ENCODE peak calls at places on chromosome 12, in five cellular contexts. B, W, E, Q and X are unnamed samples.

GRCh38 chr12:125544979-125545378 is 479.7 kb downstream of the AACS start:
- DNase-seq in B (no peak), W (no peak), E (no peak), Q (no peak), X (no peak)

GRCh38 chr12:113057565-113058485 is 1.3 kb downstream of the DTX1 start:
- DNase-seq in B (no peak), W (no peak), E (no peak), Q (no peak), X (no peak)

GRCh38 chr12:45296046-45296586 is 80.2 kb downstream of the ANO6 start:
- DNase-seq in B (no peak), W (peak), E (no peak), Q (no peak), X (no peak)

GRCh38 chr12:45208604-45209487 is 7.0 kb upstream of the ANO6 start:
- DNase-seq in B (no peak), W (peak), E (no peak), Q (no peak), X (no peak)

GRCh38 chr12:74906224-74906623 is 303.4 kb downstream of the KCNC2 start:
- DNase-seq in B (no peak), W (peak), E (no peak), Q (no peak), X (no peak)

GRCh38 chr12:46824709-46825108 is 1.1 kb downstream of the SLC38A4 start:
- DNase-seq in B (no peak), W (no peak), E (no peak), Q (no peak), X (no peak)

GRCh38 chr12:11853126-11853525 is 203.7 kb downstream of the ETV6 start:
- DNase-seq in B (no peak), W (no peak), E (no peak), Q (no peak), X (no peak)

GRCh38 chr12:47705239-47705570 is 625 bp downstream of the RPAP3 start:
- DNase-seq in B (no peak), W (no peak), E (no peak), Q (no peak), X (no peak)

GRCh38 chr12:2339022-2339431 is 286.2 kb downstream of the CACNA1C start:
- DNase-seq in B (no peak), W (no peak), E (no peak), Q (no peak), X (no peak)

GRCh38 chr12:12172106-12172511 is 94.7 kb downstream of the LRP6 start:
- DNase-seq in B (no peak), W (no peak), E (no peak), Q (no peak), X (no peak)

GRCh38 chr12:104522985-104523719 is 66.4 kb downstream of the CHST11 start:
- DNase-seq in B (no peak), W (no peak), E (no peak), Q (no peak), X (no peak)

GRCh38 chr12:107684990-107685359 is 624 bp upstream of the PWP1 start:
- DNase-seq in B (no peak), W (peak), E (peak), Q (no peak), X (no peak)

GRCh38 chr12:100404769-100405407 is 48.0 kb downstream of the SLC17A8 start:
- DNase-seq in B (no peak), W (peak), E (no peak), Q (peak), X (no peak)

GRCh38 chr12:32290411-32290810 is 108.9 kb upstream of the FGD4 start:
- DNase-seq in B (no peak), W (no peak), E (peak), Q (no peak), X (no peak)

GRCh38 chr12:1083888-1084262 is 92.9 kb downstream of the ERC1 start:
- DNase-seq in B (no peak), W (peak), E (no peak), Q (no peak), X (no peak)

GRCh38 chr12:47894652-47895051 is 10.1 kb downstream of the VDR start:
- DNase-seq in B (no peak), W (no peak), E (no peak), Q (no peak), X (peak)

GRCh38 chr12:87849074-87849473 is 180.1 kb downstream of the C12orf50 start:
- DNase-seq in B (no peak), W (no peak), E (no peak), Q (no peak), X (no peak)

GRCh38 chr12:1496162-1496925 is 98.0 kb downstream of the FBXL14 start:
- DNase-seq in B (no peak), W (no peak), E (no peak), Q (peak), X (no peak)

GRCh38 chr12:105510526-105510925 is 180.0 kb downstream of the C12orf75 start:
- DNase-seq in B (no peak), W (no peak), E (no peak), Q (no peak), X (no peak)

GRCh38 chr12:3795096-3795799 is 42.3 kb upstream of the CRACR2A start:
- DNase-seq in B (no peak), W (peak), E (no peak), Q (no peak), X (no peak)

GRCh38 chr12:128840862-128841468 is 12.3 kb upstream of the GLT1D1 start:
- DNase-seq in B (no peak), W (no peak), E (no peak), Q (no peak), X (peak)

GRCh38 chr12:3061129-3061857 is 15.9 kb upstream of the TSPAN9 start:
- DNase-seq in B (no peak), W (no peak), E (no peak), Q (no peak), X (no peak)

GRCh38 chr12:100643246-100643645 is 69.8 kb downstream of the GAS2L3 start:
- DNase-seq in B (no peak), W (no peak), E (no peak), Q (no peak), X (no peak)

DNA sequence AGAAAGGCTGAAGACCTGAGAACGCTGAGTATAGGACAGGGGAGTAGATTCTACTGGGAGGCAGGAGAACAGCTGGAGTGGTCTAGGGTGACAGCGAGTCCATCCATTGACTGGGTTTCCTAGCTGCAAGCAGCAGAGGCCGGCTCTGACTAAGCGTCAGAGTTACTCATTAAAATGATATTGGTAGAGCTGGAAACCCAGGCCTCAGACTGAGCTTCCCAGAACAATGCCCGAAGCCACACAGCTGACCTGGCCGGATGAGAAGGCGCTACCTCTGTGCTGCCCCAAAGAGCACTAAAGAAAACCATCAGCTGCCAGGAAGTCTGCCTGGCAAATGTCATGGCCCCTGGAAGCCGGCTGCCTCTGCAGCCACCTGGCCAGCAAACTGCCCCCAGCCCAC is 78.5 kb upstream of the FZD10 start:
- DNase-seq in B (no peak), W (no peak), E (no peak), Q (no peak), X (no peak)
- TF ChIP-seq POLR2A in B (no peak), W (no peak), E (no peak), Q (no peak), X (no peak)

DNA sequence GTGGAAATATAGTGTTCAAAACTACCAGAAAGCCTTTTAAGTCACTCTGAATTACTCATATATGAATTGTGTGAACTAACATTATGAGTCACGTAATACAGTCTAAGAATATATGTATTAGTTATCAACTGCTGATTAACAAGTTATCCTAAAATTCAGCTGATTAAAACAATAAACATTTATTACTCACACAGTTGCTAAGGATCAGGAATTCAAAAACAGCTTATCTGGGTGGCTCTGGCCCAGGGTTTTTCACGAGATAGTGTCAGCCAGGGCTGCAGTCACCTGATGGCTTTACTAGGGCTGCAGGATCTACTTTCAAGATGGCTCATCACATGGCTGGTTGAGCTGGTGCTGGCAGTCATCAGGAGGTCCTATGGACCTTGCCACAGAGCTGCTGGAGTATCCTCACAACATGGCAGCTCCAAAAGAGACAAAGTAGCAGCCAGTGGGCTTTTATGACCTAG is 36.5 kb downstream of the CORO1C start:
- DNase-seq in B (no peak), W (no peak), E (no peak), Q (no peak), X (no peak)
- TF ChIP-seq EP300 in B (no peak), W (no peak), E (no peak), Q (no peak), X (no peak)

DNA sequence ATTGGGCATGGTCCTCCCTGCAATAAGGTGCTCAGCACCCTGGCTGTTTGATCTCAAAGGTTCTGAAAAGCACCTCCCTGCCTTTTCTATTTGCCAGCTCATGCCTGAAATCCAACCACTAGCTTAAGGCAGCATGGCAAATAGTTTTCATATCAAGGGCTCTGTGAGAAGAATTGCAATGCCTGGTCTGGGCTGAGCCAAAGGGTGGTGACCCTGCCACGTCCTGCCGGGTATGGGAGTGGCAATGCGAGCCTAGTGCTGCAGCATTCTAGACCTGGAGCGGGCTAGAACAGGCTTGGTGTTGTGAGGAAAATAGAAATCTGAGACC is 2.3 kb upstream of the SCNN1A start:
- DNase-seq in B (no peak), W (no peak), E (no peak), Q (peak), X (peak)
- TF ChIP-seq POLR2A in B (no peak), W (no peak), E (no peak), Q (peak), X (no peak)

GRCh38 chr12:68361953-68362352 is 29.8 kb upstream of the MDM1 start:
- DNase-seq in B (no peak), W (no peak), E (no peak), Q (no peak), X (no peak)

GRCh38 chr12:68368332-68368731 is 36.2 kb upstream of the MDM1 start:
- DNase-seq in B (no peak), W (no peak), E (no peak), Q (no peak), X (no peak)

GRCh38 chr12:68367136-68367535 is 35.0 kb upstream of the MDM1 start:
- DNase-seq in B (no peak), W (no peak), E (no peak), Q (no peak), X (no peak)

GRCh38 chr12:68367903-68368302 is 35.7 kb upstream of the MDM1 start:
- DNase-seq in B (no peak), W (no peak), E (no peak), Q (no peak), X (no peak)

GRCh38 chr12:68364893-68365725 is 32.9 kb upstream of the MDM1 start:
- DNase-seq in B (peak), W (peak), E (peak), Q (peak), X (peak)
- TF ChIP-seq EP300 in B (no peak), W (no peak), E (no peak), Q (no peak), X (no peak)

GRCh38 chr12:67323007-67323406 is 53.8 kb downstream of the CAND1 start:
- DNase-seq in B (no peak), W (no peak), E (no peak), Q (no peak), X (no peak)
- TF ChIP-seq POLR2A in B (no peak), W (no peak), E (no peak), Q (no peak), X (no peak)

GRCh38 chr12:51917746-51918453 is 10.6 kb downstream of the ACVRL1 start:
- DNase-seq in B (no peak), W (no peak), E (no peak), Q (peak), X (peak)
- TF ChIP-seq EP300 in B (no peak), W (no peak), E (no peak), Q (no peak), X (no peak)

DNA sequence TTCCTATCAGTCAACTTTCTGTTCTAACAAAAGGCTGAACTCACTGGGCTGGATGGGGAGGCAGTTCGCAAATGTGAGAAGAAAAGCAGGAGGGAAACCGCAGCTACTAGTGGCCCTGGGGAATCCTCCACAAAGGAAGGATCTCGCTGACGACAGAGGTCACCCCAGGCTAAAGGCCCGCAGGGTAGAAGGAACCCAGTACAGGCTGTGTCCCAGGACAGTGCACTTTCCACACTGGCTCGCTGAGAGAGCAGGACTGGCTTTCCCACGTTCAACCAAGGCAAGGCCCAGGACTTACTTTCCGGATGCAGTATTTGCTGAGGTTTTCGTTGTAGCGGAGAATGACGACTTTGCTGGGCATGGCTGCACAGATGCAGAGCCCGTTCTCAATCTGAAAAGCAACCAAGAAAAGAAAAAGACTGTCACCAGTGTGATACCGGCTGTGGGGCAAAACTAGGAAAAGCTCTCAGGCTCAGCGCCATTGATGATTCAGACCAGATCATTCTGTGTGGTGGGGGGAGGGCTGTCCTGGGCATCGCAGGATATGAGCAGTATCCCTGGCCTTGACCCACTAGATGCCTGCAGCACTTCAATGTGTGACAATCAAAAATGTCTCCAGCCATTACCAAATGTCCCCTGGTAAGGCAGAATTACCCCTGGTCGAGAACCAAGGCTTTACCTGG is 36.3 kb downstream of the PRKAB1 start:
- DNase-seq in B (no peak), W (no peak), E (no peak), Q (no peak), X (no peak)
- TF ChIP-seq POLR2A in B (no peak), W (no peak), E (no peak), Q (no peak), X (no peak)

GRCh38 chr12:110582286-110583136 is 607 bp downstream of the PPTC7 start:
- DNase-seq in B (peak), W (no peak), E (no peak), Q (peak), X (peak)

GRCh38 chr12:110581951-110582285 is 1.2 kb downstream of the PPTC7 start:
- DNase-seq in B (no peak), W (no peak), E (no peak), Q (no peak), X (no peak)

GRCh38 chr12:110585231-110585799 is 2.2 kb upstream of the PPTC7 start:
- DNase-seq in B (no peak), W (no peak), E (no peak), Q (no peak), X (no peak)

GRCh38 chr12:110579889-110580253 is 3.2 kb downstream of the PPTC7 start:
- DNase-seq in B (no peak), W (no peak), E (no peak), Q (no peak), X (no peak)

DNA sequence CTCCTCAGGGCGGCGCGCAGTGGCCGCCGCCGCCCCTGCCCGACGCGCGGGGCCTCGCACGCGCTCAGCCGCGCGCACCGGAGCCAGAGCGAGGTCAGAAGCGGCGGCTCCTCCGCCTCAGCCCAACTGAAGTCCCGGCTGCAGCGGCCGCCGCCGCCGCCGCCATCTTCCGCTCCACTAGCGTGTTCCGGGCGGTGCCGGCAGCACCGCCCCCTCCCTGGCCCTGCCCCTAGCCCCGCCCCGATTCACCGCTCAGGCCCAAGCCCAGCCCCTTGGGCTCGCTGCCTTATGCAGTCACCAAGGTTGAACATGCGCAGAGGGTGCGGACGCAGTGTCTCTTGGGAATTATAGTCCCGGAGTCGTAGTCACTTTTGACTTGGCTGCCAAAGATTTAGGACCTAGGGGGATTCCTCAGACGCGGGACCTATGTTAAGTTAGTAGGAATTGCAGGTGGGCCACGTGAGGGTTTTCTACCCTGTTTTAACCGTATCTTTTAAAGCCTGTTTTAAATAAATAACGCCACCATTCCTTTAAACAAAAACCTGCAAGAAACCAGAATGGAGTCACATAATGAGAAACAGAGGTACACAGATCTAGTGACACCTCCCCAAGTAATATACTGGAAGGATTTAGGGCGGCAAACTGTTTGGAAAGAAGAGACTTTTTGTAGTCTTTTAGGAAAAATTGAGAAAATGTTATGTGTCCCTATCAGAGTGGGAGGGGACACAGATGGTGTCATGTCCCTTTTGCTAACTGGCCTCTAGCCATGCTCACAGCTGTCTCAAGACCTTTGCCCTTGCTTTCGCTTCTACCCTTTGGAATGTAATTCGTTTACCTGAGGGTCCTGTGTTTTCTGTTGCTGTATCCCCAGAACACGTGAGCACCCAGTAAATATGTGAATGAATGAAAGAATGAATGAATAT is at the start of gene PPTC7:
- DNase-seq in B (peak), W (peak), E (peak), Q (peak), X (peak)
- TF ChIP-seq EP300 in B (no peak), W (no peak), E (no peak), Q (no peak), X (no peak)

GRCh38 chr12:56468216-56469006 is at the start of gene SPRYD4:
- DNase-seq in B (peak), W (peak), E (peak), Q (peak), X (peak)
- TF ChIP-seq POLR2A in B (peak), W (peak), E (peak), Q (peak), X (peak)

GRCh38 chr12:4939418-4940023 is 29.8 kb downstream of the KCNA1 start:
- DNase-seq in B (no peak), W (no peak), E (no peak), Q (no peak), X (no peak)
- TF ChIP-seq EP300 in B (no peak), W (no peak), E (no peak), Q (no peak), X (no peak)